ENCODE peak calls at places on chromosome 17, in five cellular contexts. T is body of pancreas, M is fibroblast of lung, S is tibial artery, E is right lobe of liver. I is an unnamed sample.
A peak's percentile ranks its signal among the peaks of the same experiment; 100 is the strongest.

GRCh38 chr17:8844229-8845218 is 22.9 kb downstream of the PIK3R6 start:
- DNase-seq in T (no peak), E (no peak), M (no peak), S (no peak), I (no peak)

GRCh38 chr17:82241183-82241925 is 12.5 kb downstream of the SLC16A3 start:
- DNase-seq in T (peak; percentile 62), S (peak; percentile 88), E (peak; percentile 88), M (peak; percentile 67), I (peak; percentile 82)

GRCh38 chr17:79631640-79632431 is 21.0 kb upstream of the RBFOX3 start:
- DNase-seq in E (peak; percentile 7), S (peak; percentile 7), T (no peak), M (no peak), I (peak; percentile 7)

GRCh38 chr17:68428498-68429172 is 28.7 kb downstream of the WIPI1 start:
- DNase-seq in S (no peak), E (no peak), M (no peak), T (no peak), I (no peak)

GRCh38 chr17:32631341-32632109 is 144.7 kb downstream of the CDK5R1 start:
- DNase-seq in M (no peak), E (no peak), T (no peak), S (no peak), I (no peak)

GRCh38 chr17:62663304-62663703 is 35.8 kb downstream of the MRC2 start:
- DNase-seq in S (no peak), T (no peak), M (peak; percentile 45), E (no peak), I (no peak)

GRCh38 chr17:78185981-78186688 is 717 bp downstream of the TK1 start:
- DNase-seq in T (no peak), S (peak; percentile 48), M (no peak), E (no peak), I (peak; percentile 43)

GRCh38 chr17:34235389-34236028 is 19.6 kb upstream of the CCL2 start:
- DNase-seq in T (peak; percentile 78), S (peak; percentile 68), M (no peak), E (peak; percentile 84), I (peak; percentile 83)

GRCh38 chr17:77748436-77748835 is 210.1 kb upstream of the TNRC6C start:
- DNase-seq in T (no peak), S (no peak), M (no peak), E (no peak), I (no peak)

GRCh38 chr17:70380017-70380416 is 210.7 kb downstream of the KCNJ2 start:
- DNase-seq in S (no peak), M (no peak), T (no peak), E (no peak), I (no peak)

GRCh38 chr17:58005031-58005727 is 1.9 kb downstream of the SRSF1 start:
- DNase-seq in T (no peak), E (no peak), M (no peak), S (no peak), I (no peak)

GRCh38 chr17:57442914-57443571 is 186.7 kb downstream of the MSI2 start:
- DNase-seq in M (peak; percentile 21), S (no peak), E (no peak), T (peak; percentile 18), I (peak; percentile 45)

GRCh38 chr17:62649570-62649969 is 22.1 kb downstream of the MRC2 start:
- DNase-seq in M (no peak), T (no peak), S (no peak), E (no peak), I (no peak)

DNA sequence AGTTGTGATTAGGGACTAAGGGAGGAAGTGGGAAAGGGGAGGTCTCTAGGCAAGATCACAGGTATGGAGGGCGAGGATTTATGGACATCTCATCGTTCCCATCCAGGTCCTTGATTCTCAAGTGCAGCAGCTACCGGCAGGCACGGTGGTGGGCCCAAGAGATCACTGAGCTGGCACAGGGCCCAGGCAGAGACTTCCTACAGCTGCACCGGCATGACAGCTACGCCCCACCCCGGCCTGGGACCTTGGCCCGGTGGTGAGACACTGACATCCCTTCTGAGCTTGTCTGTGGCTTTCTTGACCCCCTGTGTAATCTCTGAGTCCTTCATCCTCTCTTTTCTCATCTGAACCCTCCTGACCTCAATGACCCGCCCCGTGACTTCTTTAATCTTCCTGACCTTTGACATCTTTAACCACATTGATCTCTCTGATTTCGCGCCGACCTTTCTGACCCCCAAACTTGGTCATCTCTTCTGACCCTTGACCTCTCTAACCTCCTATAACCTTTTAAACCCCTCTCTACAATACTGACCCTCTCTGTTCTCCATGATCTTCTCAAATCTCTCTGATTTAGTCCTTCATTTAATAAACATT is 3.8 kb downstream of the PLD2 start:
- DNase-seq in M (no peak), E (peak; percentile 36), T (no peak), S (no peak), I (peak; percentile 44)
- H3K27ac ChIP-seq in M (no peak overlapping the region), E (no peak overlapping the region), T (no peak overlapping the region), S (no peak overlapping the region), I (peak overlapping the region; percentile 76)

DNA sequence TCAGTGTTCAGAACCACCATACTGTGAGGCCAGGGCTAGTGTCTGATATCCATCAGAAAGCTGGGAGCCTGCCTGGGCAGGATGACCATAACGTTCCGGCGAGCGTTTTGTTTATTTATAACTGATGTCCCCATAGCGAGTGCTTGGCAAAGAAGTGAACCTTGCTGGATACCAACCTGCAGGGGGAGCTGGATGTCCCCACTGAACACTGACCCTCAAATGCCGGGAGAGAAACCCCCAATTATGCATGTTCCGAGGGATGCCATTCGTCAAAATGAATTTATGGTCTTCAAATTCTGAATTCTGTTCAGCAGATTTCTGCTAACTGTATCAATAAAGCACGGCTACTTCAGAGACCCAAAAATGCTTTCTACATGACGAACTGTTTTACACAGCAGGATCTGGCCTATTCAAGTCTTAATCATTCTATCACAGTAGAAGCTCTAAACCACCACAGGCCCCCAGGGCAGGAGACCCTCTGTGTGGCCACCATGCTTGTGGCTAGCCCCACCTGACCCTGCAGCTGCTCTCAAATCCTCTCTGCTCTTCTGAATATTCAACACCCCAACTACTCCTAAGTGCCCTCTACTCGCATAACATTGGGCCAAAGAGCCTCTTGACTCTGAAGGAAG is 15.2 kb downstream of the MED24 start:
- DNase-seq in E (no peak), T (peak; percentile 79), S (peak; percentile 89), M (peak; percentile 91), I (peak; percentile 71)
- H3K4me3 ChIP-seq in E (no peak overlapping the region), T (no peak overlapping the region), S (no peak overlapping the region), M (no peak overlapping the region), I (peak overlapping the region; percentile 26)

GRCh38 chr17:67035131-67036083 is 8.9 kb upstream of the CACNG1 start:
- DNase-seq in S (no peak), T (no peak), M (no peak), E (no peak), I (no peak)
- H3K27ac ChIP-seq in S (no peak overlapping the region), T (no peak overlapping the region), M (no peak overlapping the region), E (no peak overlapping the region), I (no peak overlapping the region)

DNA sequence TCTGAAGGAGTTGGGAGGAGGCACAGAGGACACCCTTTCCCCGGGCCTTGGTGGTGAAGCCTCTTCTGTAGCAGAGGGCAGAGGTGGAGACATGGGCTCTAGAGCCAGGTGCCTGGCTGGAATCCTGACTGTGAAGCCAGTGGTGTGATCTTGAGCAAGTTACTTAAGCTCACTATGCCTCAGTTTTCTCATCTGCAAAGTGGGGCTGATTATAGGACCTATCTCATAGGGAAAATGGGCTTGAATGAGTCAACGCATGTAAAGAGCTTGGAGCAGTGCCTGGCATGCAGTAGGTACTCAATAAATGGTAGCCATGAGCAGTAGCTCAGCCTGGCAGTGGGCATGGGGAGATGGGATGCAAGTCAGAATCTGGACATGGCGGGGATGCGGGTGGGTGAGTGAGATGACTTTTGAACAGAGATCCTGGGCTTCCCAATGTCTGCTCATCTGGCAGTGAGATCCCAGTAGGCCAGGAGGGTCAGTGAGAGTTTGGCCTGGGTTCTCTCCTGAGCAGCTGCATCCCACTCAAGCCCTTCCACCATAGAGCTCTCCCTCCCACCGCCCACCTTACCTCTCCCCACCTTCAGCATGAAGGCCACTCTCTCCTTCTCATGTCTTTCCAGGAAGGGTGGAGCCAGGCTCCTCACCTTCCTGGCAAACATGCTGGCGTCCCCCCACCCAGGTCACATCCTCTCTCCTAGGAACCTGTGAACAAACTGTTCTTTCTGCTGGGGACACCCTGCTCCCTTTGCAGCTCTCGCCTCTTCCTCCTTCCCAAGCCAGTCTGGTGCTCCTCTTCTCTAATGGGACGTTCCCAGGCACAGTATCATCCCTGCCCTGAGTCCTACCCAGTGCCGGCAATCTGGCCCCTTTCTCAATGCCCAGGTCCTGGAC is 13.1 kb upstream of the SP2 start:
- DNase-seq in S (no peak), M (no peak), T (no peak), E (no peak), I (no peak)
- H3K4me3 ChIP-seq in S (peak overlapping the region; percentile 14), M (no peak overlapping the region), T (no peak overlapping the region), E (no peak overlapping the region), I (peak overlapping the region; percentile 36)

GRCh38 chr17:44947461-44948314 is at the start of gene KIF18B:
- DNase-seq in M (peak; percentile 95), S (peak; percentile 88), E (peak; percentile 89), T (peak; percentile 91), I (peak; percentile 84)
- H3K27ac ChIP-seq in M (peak within 1 kb of the TSS; percentile 84), S (peak within 1 kb of the TSS; percentile 45), E (no peak within 1 kb of the TSS), T (peak within 1 kb of the TSS; percentile 53), I (peak within 1 kb of the TSS; percentile 78)

GRCh38 chr17:48618366-48618896 is 3.3 kb upstream of the HOXB8 start:
- DNase-seq in M (peak; percentile 85), S (peak; percentile 81), T (peak; percentile 92), E (peak; percentile 87), I (peak; percentile 84)

GRCh38 chr17:48615212-48615962 is at the start of gene HOXB8:
- DNase-seq in M (no peak), T (no peak), E (no peak), S (no peak), I (no peak)

GRCh38 chr17:48617515-48618365 is 2.6 kb upstream of the HOXB8 start:
- DNase-seq in T (no peak), M (no peak), E (no peak), S (no peak), I (no peak)

GRCh38 chr17:48615963-48616718 is 1.0 kb upstream of the HOXB8 start:
- DNase-seq in E (no peak), S (no peak), M (no peak), T (no peak), I (no peak)

GRCh38 chr17:48616719-48617514 is 1.8 kb upstream of the HOXB8 start:
- DNase-seq in E (no peak), S (no peak), M (no peak), T (no peak), I (no peak)
- H3K4me3 ChIP-seq in E (no peak overlapping the region), S (no peak overlapping the region), M (peak overlapping the region; percentile 30), T (no peak overlapping the region), I (no peak overlapping the region)

I was measured in left ventricle myocardium inferior.